ENCODE peak calls at places on chromosome 5, in ten cellular contexts. R is H1, U is A549, H is heart right ventricle, O is IMR-90, I is body of pancreas, K is foreskin fibroblast, D is tibial artery, W is choroid plexus epithelial cell, L is Peyer's patch. Q is an unnamed sample.

GRCh38 chr5:143985832-143986485 is 174.0 kb downstream of the HMHB1 start:
- DNase-seq in R (no peak), U (no peak), H (no peak), O (peak; percentile 79), I (no peak), K (peak; percentile 73), D (no peak), W (peak; percentile 62), L (no peak), Q (peak; percentile 91)

GRCh38 chr5:72543365-72543764 is 36.2 kb upstream of the ZNF366 start:
- DNase-seq in R (no peak), U (no peak), H (no peak), O (peak; percentile 69), I (no peak), K (peak; percentile 59), D (no peak), W (peak; percentile 98), L (no peak), Q (peak; percentile 9)

GRCh38 chr5:264346-264745 is 7.1 kb upstream of the PDCD6 start:
- DNase-seq in R (no peak), U (no peak), H (no peak), O (no peak), I (no peak), K (no peak), D (no peak), W (no peak), L (no peak), Q (no peak)

GRCh38 chr5:372556-372910 is 51.0 kb downstream of the AHRR start:
- DNase-seq in R (no peak), U (no peak), H (no peak), O (no peak), I (no peak), K (no peak), D (no peak), W (no peak), L (peak; percentile 39), Q (no peak)

GRCh38 chr5:16304846-16305245 is 125.3 kb upstream of the MARCHF11 start:
- DNase-seq in R (no peak), U (no peak), H (no peak), O (peak; percentile 4), I (no peak), K (no peak), D (no peak), W (no peak), L (no peak), Q (no peak)

GRCh38 chr5:42720242-42720641 is 36.4 kb upstream of the CCDC152 start:
- DNase-seq in R (no peak), U (no peak), H (no peak), O (no peak), I (no peak), K (no peak), D (no peak), W (no peak), L (no peak), Q (no peak)

GRCh38 chr5:42689391-42689790 is 67.2 kb upstream of the CCDC152 start:
- DNase-seq in R (no peak), U (no peak), H (no peak), O (no peak), I (no peak), K (peak; percentile 7), D (no peak), W (no peak), L (no peak), Q (peak; percentile 20)

GRCh38 chr5:150671509-150672236 is 10.6 kb downstream of the MYOZ3 start:
- DNase-seq in R (no peak), U (no peak), H (peak; percentile 25), O (no peak), I (no peak), K (no peak), D (no peak), W (no peak), L (no peak), Q (no peak)

GRCh38 chr5:107310181-107310580 is 360.6 kb downstream of the EFNA5 start:
- DNase-seq in R (no peak), U (no peak), H (no peak), O (no peak), I (no peak), K (no peak), D (no peak), W (no peak), L (no peak), Q (no peak)

GRCh38 chr5:115165790-115166189 is 3.9 kb downstream of the TRIM36 start:
- DNase-seq in R (no peak), U (no peak), H (no peak), O (no peak), I (no peak), K (no peak), D (no peak), W (no peak), L (peak; percentile 73), Q (no peak)

GRCh38 chr5:115166744-115167393 is 2.8 kb downstream of the TRIM36 start:
- DNase-seq in R (no peak), U (no peak), H (no peak), O (no peak), I (no peak), K (no peak), D (no peak), W (no peak), L (no peak), Q (no peak)

GRCh38 chr5:115160975-115161475 is 8.7 kb downstream of the TRIM36 start:
- DNase-seq in R (no peak), U (no peak), H (no peak), O (no peak), I (no peak), K (no peak), D (no peak), W (no peak), L (no peak), Q (no peak)
- H3K4me3 ChIP-seq in R (no peak overlapping the region), U (no peak overlapping the region), H (no peak overlapping the region), O (no peak overlapping the region), I (no peak overlapping the region), K (no peak overlapping the region), D (no peak overlapping the region), W (no peak overlapping the region), L (no peak overlapping the region), Q (no peak overlapping the region)

GRCh38 chr5:139847790-139848507 is 52.3 kb downstream of the PSD2 start:
- DNase-seq in R (no peak), U (peak; percentile 35), H (peak; percentile 72), O (no peak), I (peak; percentile 66), K (peak; percentile 10), D (peak; percentile 42), W (no peak), L (peak; percentile 63), Q (peak; percentile 43)

GRCh38 chr5:139849501-139849900 is 53.9 kb downstream of the PSD2 start:
- DNase-seq in R (no peak), U (no peak), H (no peak), O (no peak), I (no peak), K (no peak), D (no peak), W (no peak), L (peak; percentile 39), Q (no peak)

GRCh38 chr5:139849942-139850341 is 54.3 kb downstream of the PSD2 start:
- DNase-seq in R (no peak), U (no peak), H (no peak), O (no peak), I (no peak), K (no peak), D (no peak), W (no peak), L (no peak), Q (peak; percentile 16)

GRCh38 chr5:139847091-139847490 is 51.5 kb downstream of the PSD2 start:
- DNase-seq in R (no peak), U (no peak), H (no peak), O (no peak), I (no peak), K (no peak), D (no peak), W (no peak), L (peak; percentile 34), Q (no peak)

GRCh38 chr5:139848508-139849100 is 53.0 kb downstream of the PSD2 start:
- DNase-seq in R (no peak), U (no peak), H (peak; percentile 36), O (no peak), I (peak; percentile 30), K (no peak), D (no peak), W (no peak), L (peak; percentile 54), Q (no peak)
- TF ChIP-seq CTCF in R (no peak), U (no peak), H (no peak), O (no peak), I (no peak), K (no peak), D (no peak), W (no peak), L (no peak), Q (no peak)

GRCh38 chr5:10440367-10440990 is 1.2 kb upstream of the ROPN1L start:
- DNase-seq in R (no peak), U (no peak), H (no peak), O (no peak), I (no peak), K (no peak), D (no peak), W (no peak), L (no peak), Q (no peak)
- H3K4me3 ChIP-seq in R (no peak overlapping the region), U (peak overlapping the region; percentile 57), H (no peak overlapping the region), O (no peak overlapping the region), I (no peak overlapping the region), K (peak overlapping the region; percentile 51), D (no peak overlapping the region), W (no peak overlapping the region), L (peak overlapping the region; percentile 65), Q (no peak overlapping the region)

GRCh38 chr5:38212307-38212706 is 46.1 kb upstream of the EGFLAM start:
- DNase-seq in R (no peak), U (no peak), H (no peak), O (no peak), I (no peak), K (no peak), D (no peak), W (no peak), L (no peak), Q (no peak)

GRCh38 chr5:38211354-38211710 is 47.0 kb upstream of the EGFLAM start:
- DNase-seq in R (no peak), U (no peak), H (no peak), O (no peak), I (no peak), K (no peak), D (no peak), W (no peak), L (no peak), Q (no peak)

GRCh38 chr5:38208782-38209378 is 49.5 kb upstream of the EGFLAM start:
- DNase-seq in R (no peak), U (peak; percentile 61), H (no peak), O (peak; percentile 31), I (no peak), K (peak; percentile 17), D (no peak), W (peak; percentile 77), L (no peak), Q (peak; percentile 74)

GRCh38 chr5:38210701-38211353 is 47.5 kb upstream of the EGFLAM start:
- DNase-seq in R (no peak), U (no peak), H (no peak), O (no peak), I (no peak), K (no peak), D (no peak), W (no peak), L (no peak), Q (no peak)

DNA sequence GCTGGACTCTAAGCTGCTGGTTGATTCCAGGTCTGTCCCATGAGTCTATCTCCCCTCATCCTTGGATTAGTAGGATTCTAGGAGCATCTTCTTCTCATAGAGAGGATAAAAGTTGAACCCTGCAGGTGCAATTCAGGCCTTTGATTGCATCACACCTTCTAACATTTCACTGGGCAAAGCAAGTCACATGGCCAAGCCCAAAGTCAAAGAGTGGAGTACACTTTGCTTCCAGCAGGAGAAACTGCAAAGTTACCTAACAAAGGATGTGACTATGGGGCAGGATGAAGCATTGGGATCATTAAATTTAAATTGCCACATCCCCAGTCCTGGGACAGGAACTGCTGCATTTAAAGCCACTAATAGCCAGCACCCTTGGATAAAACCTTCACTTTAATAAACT is 51.0 kb upstream of the EGFLAM start:
- DNase-seq in R (no peak), U (peak; percentile 11), H (no peak), O (peak; percentile 0), I (no peak), K (no peak), D (no peak), W (peak; percentile 33), L (no peak), Q (peak; percentile 24)
- TF ChIP-seq CTCF in R (no peak), U (no peak), H (no peak), O (no peak), I (no peak), K (no peak), D (no peak), W (peak; percentile 21), L (no peak), Q (no peak)